ENCODE peak calls at places on chromosome 21, in six cellular contexts. X is esophagus muscularis mucosa, D is IMR-90, V is breast epithelium, P is A549, J is adrenal gland. K is an unnamed sample.

GRCh38 chr21:27292229-27292628 is 325.3 kb upstream of the ADAMTS5 start:
- DNase-seq in D (no peak), V (no peak), X (no peak), P (no peak), J (no peak), K (no peak)

GRCh38 chr21:38429011-38429410 is 69.3 kb downstream of the ERG start:
- DNase-seq in X (peak), V (no peak), J (no peak), D (no peak), P (no peak), K (no peak)

GRCh38 chr21:30257773-30258172 is 25.0 kb downstream of the KRTAP24-1 start:
- DNase-seq in X (no peak), P (no peak), D (no peak), V (no peak), J (peak), K (peak)

GRCh38 chr21:37916795-37917142 is 512 bp upstream of the KCNJ6 start:
- DNase-seq in J (no peak), P (peak), V (no peak), X (no peak), D (no peak), K (no peak)

GRCh38 chr21:8994640-8995511 is 1526.5 kb upstream of the TPTE start:
- DNase-seq in J (no peak), D (no peak), P (no peak), V (no peak), X (no peak), K (no peak)

GRCh38 chr21:32559004-32559610 is 26.2 kb downstream of the TCP10L start:
- DNase-seq in J (no peak), X (peak), D (no peak), V (no peak), P (no peak), K (no peak)

GRCh38 chr21:33116669-33117267 is 46.8 kb downstream of the OLIG1 start:
- DNase-seq in D (no peak), J (no peak), P (no peak), X (no peak), V (no peak), K (no peak)

GRCh38 chr21:31521515-31521914 is 138.0 kb upstream of the SOD1 start:
- DNase-seq in X (no peak), P (no peak), J (no peak), D (no peak), V (no peak), K (no peak)

GRCh38 chr21:34822957-34823356 is 154.2 kb downstream of the CLIC6 start:
- DNase-seq in X (no peak), P (no peak), J (peak), V (no peak), D (peak), K (no peak)

GRCh38 chr21:25350056-25350455 is 257.2 kb downstream of the MRPL39 start:
- DNase-seq in P (no peak), V (no peak), X (no peak), D (peak), J (peak), K (peak)

GRCh38 chr21:16047857-16048256 is 318.1 kb downstream of the USP25 start:
- DNase-seq in P (no peak), V (no peak), J (no peak), D (peak), X (no peak), K (no peak)

GRCh38 chr21:16192900-16193299 is 463.1 kb downstream of the USP25 start:
- DNase-seq in D (peak), P (peak), V (no peak), X (no peak), J (peak), K (peak)

GRCh38 chr21:38323721-38324591 is 67.2 kb downstream of the KCNJ15 start:
- DNase-seq in J (no peak), P (no peak), X (peak), D (peak), V (no peak), K (no peak)

GRCh38 chr21:38358098-38358497 is 101.3 kb downstream of the KCNJ15 start:
- DNase-seq in P (no peak), D (no peak), V (no peak), X (no peak), J (no peak), K (no peak)

GRCh38 chr21:25496825-25497482 is 110.3 kb downstream of the MRPL39 start:
- DNase-seq in X (no peak), J (no peak), P (no peak), V (no peak), D (peak), K (no peak)

GRCh38 chr21:36596174-36596573 is 102.7 kb upstream of the SIM2 start:
- DNase-seq in X (no peak), V (no peak), P (no peak), J (no peak), D (no peak), K (no peak)

GRCh38 chr21:29372063-29372802 is 73.5 kb downstream of the BACH1 start:
- DNase-seq in J (peak), V (no peak), P (peak), X (no peak), D (peak), K (peak)

GRCh38 chr21:38241029-38241740 is 15.6 kb upstream of the KCNJ15 start:
- DNase-seq in P (no peak), V (no peak), J (no peak), X (no peak), D (no peak), K (peak)

GRCh38 chr21:10521091-10521598 is at the start of gene TPTE:
- DNase-seq in X (no peak), J (no peak), P (no peak), V (no peak), D (no peak), K (no peak)

GRCh38 chr21:33393348-33393747 is 9.9 kb upstream of the IFNGR2 start:
- DNase-seq in V (no peak), P (no peak), J (no peak), D (no peak), X (no peak), K (no peak)

GRCh38 chr21:31201548-31201947 is 142.5 kb downstream of the TIAM1 start:
- DNase-seq in P (no peak), X (no peak), J (peak), D (peak), V (no peak), K (no peak)

GRCh38 chr21:34648739-34649297 is 20.0 kb upstream of the CLIC6 start:
- DNase-seq in D (no peak), P (no peak), V (no peak), X (no peak), J (no peak), K (no peak)

GRCh38 chr21:38301321-38302214 is 44.8 kb downstream of the KCNJ15 start:
- DNase-seq in V (no peak), D (no peak), J (no peak), P (no peak), X (no peak), K (no peak)

GRCh38 chr21:37204580-37204979 is 62.6 kb downstream of the VPS26C start:
- DNase-seq in P (no peak), J (no peak), X (no peak), V (no peak), D (peak), K (no peak)

GRCh38 chr21:20451051-20451450 is 547.2 kb upstream of the NCAM2 start:
- DNase-seq in P (no peak), D (no peak), X (no peak), J (no peak), V (no peak), K (no peak)

GRCh38 chr21:15894596-15894995 is 164.8 kb downstream of the USP25 start:
- DNase-seq in D (peak), X (no peak), J (no peak), P (no peak), V (no peak), K (no peak)

GRCh38 chr21:37463083-37463780 is 96.7 kb downstream of the DYRK1A start:
- DNase-seq in X (no peak), D (peak), J (peak), P (peak), V (no peak), K (no peak)

GRCh38 chr21:42827588-42827987 is 51.8 kb downstream of the WDR4 start:
- DNase-seq in J (no peak), P (no peak), V (no peak), X (no peak), D (no peak), K (no peak)

GRCh38 chr21:36450511-36450910 is 29.4 kb downstream of the CLDN14 start:
- DNase-seq in X (no peak), D (peak), V (no peak), P (no peak), J (no peak), K (peak)

GRCh38 chr21:44304041-44304738 is 4.3 kb downstream of the PFKL start:
- DNase-seq in X (no peak), J (no peak), D (no peak), P (no peak), V (no peak), K (no peak)

GRCh38 chr21:44305691-44306090 is 5.8 kb downstream of the PFKL start:
- DNase-seq in J (peak), D (no peak), P (no peak), X (no peak), V (no peak), K (no peak)

GRCh38 chr21:44304846-44305245 is 5.0 kb downstream of the PFKL start:
- DNase-seq in J (peak), X (no peak), V (no peak), P (peak), D (peak), K (peak)

GRCh38 chr21:44301961-44302406 is 2.1 kb downstream of the PFKL start:
- DNase-seq in J (no peak), D (no peak), V (no peak), P (no peak), X (no peak), K (no peak)

GRCh38 chr21:44303490-44303981 is 3.7 kb downstream of the PFKL start:
- DNase-seq in X (no peak), V (no peak), J (no peak), D (no peak), P (no peak), K (no peak)
- TF ChIP-seq POLR2A in X (no peak), V (no peak), J (no peak), D (no peak), P (no peak), K (no peak)

GRCh38 chr21:41369105-41369914 is 7.5 kb downstream of the MX2 start:
- DNase-seq in D (no peak), P (no peak), V (peak), X (no peak), J (peak), K (no peak)
- TF ChIP-seq POLR2A in D (no peak), P (no peak), V (no peak), X (no peak), J (no peak), K (no peak)

GRCh38 chr21:14755086-14755485 is 209.0 kb upstream of the SAMSN1 start:
- DNase-seq in J (no peak), V (no peak), P (no peak), D (no peak), X (no peak), K (no peak)
- TF ChIP-seq POLR2A in J (no peak), V (no peak), P (no peak), D (no peak), X (no peak), K (no peak)

DNA sequence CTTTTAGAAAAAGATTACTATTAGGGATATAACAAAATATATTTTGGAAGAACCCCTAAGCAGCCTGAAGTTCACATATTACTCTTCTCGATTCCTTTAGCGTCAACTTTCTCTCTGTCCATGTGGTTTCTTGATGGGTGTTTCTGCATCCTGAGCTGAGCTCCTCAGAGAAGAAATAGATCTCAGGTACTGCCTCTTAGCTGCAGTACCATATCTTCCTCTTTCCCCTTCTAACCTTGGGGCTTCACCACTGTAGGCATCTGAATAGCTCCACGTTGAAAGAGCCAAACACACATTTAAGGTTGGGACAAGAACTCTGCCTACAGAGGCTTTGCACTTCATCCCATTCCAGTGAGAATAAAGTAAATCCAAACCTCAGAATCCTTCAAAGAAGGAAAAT is 59.2 kb downstream of the SAMSN1 start:
- DNase-seq in P (no peak), X (no peak), V (no peak), J (no peak), D (no peak), K (no peak)
- TF ChIP-seq POLR2A in P (no peak), X (no peak), V (no peak), J (no peak), D (no peak), K (no peak)

GRCh38 chr21:45591619-45592207 is 49.5 kb upstream of the SLC19A1 start:
- DNase-seq in D (no peak), V (no peak), J (no peak), X (no peak), P (no peak), K (no peak)

GRCh38 chr21:45588861-45589491 is 46.7 kb upstream of the SLC19A1 start:
- DNase-seq in D (no peak), P (no peak), X (no peak), J (no peak), V (no peak), K (no peak)

GRCh38 chr21:45590726-45591618 is 48.7 kb upstream of the SLC19A1 start:
- DNase-seq in D (no peak), P (peak), X (no peak), J (peak), V (no peak), K (no peak)

GRCh38 chr21:45589686-45590245 is 47.5 kb upstream of the SLC19A1 start:
- DNase-seq in D (no peak), X (no peak), V (peak), J (no peak), P (no peak), K (no peak)

DNA sequence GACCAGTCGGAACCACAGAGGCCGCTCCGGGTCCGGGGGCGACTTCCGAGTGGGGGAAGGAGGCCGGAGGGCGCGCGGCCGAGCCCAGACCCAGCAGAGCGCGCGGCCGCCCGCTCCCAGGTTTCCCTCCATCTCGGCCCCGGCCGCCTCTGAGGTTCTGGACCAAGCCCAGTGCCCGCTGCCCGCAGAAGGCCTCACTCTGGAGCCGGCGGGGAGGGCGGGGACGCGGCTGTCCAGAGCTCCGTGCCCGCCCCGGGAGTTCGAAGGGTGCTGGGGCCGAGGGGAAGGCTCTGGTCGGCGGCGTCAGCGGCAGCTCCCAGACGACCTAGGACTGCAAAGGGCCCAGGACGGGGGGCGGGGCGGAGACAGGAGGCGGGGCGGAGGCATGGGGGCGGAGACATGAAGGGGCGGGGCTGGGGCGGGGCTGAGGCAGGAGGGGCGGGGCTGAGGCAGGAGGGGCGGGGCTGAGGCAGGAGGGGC is 48.0 kb upstream of the SLC19A1 start:
- DNase-seq in J (peak), X (no peak), V (peak), P (peak), D (peak), K (no peak)
- TF ChIP-seq POLR2A in J (no peak), X (no peak), V (no peak), P (no peak), D (no peak), K (no peak)